ENCODE peak calls at places on chromosomes 11 and 22, in six cellular contexts. One of them, this sample, is unnamed.

GRCh38 chr22:17096095-17096494 is 11.3 kb downstream of the IL17RA start:
- DNase-seq in tibial nerve: no peak
- DNase-seq in body of pancreas: no peak
- DNase-seq in fibroblast of lung: no peak
- DNase-seq in BE2C: no peak
- DNase-seq in HAP-1: no peak
- DNase-seq in this sample: no peak

GRCh38 chr22:44489817-44490216 is 8.2 kb downstream of the RTL6 start:
- DNase-seq in tibial nerve: no peak
- DNase-seq in body of pancreas: no peak
- DNase-seq in fibroblast of lung: no peak
- DNase-seq in BE2C: no peak
- DNase-seq in HAP-1: no peak
- DNase-seq in this sample: no peak

GRCh38 chr11:58726594-58727414 is 4.9 kb downstream of the GLYAT start:
- DNase-seq in tibial nerve: no peak
- DNase-seq in body of pancreas: no peak
- DNase-seq in fibroblast of lung: no peak
- DNase-seq in BE2C: peak; percentile 7
- DNase-seq in HAP-1: no peak
- DNase-seq in this sample: no peak

GRCh38 chr22:50250555-50251471 is at the start of gene HDAC10:
- DNase-seq in tibial nerve: no peak
- DNase-seq in body of pancreas: peak; percentile 85
- DNase-seq in fibroblast of lung: peak; percentile 75
- DNase-seq in BE2C: peak; percentile 91
- DNase-seq in HAP-1: peak; percentile 80
- DNase-seq in this sample: no peak

GRCh38 chr11:20310596-20311394 is 52.7 kb upstream of the HTATIP2 start:
- DNase-seq in tibial nerve: no peak
- DNase-seq in body of pancreas: no peak
- DNase-seq in fibroblast of lung: no peak
- DNase-seq in BE2C: no peak
- DNase-seq in HAP-1: no peak
- DNase-seq in this sample: no peak

GRCh38 chr11:70680781-70681281 is 282.5 kb downstream of the CTTN start:
- DNase-seq in tibial nerve: no peak
- DNase-seq in body of pancreas: no peak
- DNase-seq in fibroblast of lung: no peak
- DNase-seq in BE2C: no peak
- DNase-seq in HAP-1: no peak
- DNase-seq in this sample: no peak

GRCh38 chr22:23187871-23188700 is 7.8 kb downstream of the BCR start:
- DNase-seq in tibial nerve: no peak
- DNase-seq in body of pancreas: no peak
- DNase-seq in fibroblast of lung: peak; percentile 59
- DNase-seq in BE2C: no peak
- DNase-seq in HAP-1: no peak
- DNase-seq in this sample: no peak

GRCh38 chr11:34643846-34644245 is 23.0 kb downstream of the EHF start:
- DNase-seq in tibial nerve: no peak
- DNase-seq in body of pancreas: no peak
- DNase-seq in fibroblast of lung: no peak
- DNase-seq in BE2C: no peak
- DNase-seq in HAP-1: no peak
- DNase-seq in this sample: no peak

GRCh38 chr22:29306175-29306829 is at the start of gene GAS2L1:
- DNase-seq in tibial nerve: peak; percentile 68
- DNase-seq in body of pancreas: peak; percentile 79
- DNase-seq in fibroblast of lung: peak; percentile 80
- DNase-seq in BE2C: peak; percentile 88
- DNase-seq in HAP-1: peak; percentile 72
- DNase-seq in this sample: no peak

GRCh38 chr11:102662607-102663006 is 37.5 kb upstream of the MMP20 start:
- DNase-seq in tibial nerve: no peak
- DNase-seq in body of pancreas: no peak
- DNase-seq in fibroblast of lung: no peak
- DNase-seq in BE2C: no peak
- DNase-seq in HAP-1: no peak
- DNase-seq in this sample: no peak

GRCh38 chr11:36237341-36237740 is 51.9 kb downstream of the COMMD9 start:
- DNase-seq in tibial nerve: no peak
- DNase-seq in body of pancreas: no peak
- DNase-seq in fibroblast of lung: no peak
- DNase-seq in BE2C: no peak
- DNase-seq in HAP-1: no peak
- DNase-seq in this sample: no peak

GRCh38 chr11:110921742-110922200 is 209.5 kb upstream of the ARHGAP20 start:
- DNase-seq in tibial nerve: no peak
- DNase-seq in body of pancreas: peak; percentile 54
- DNase-seq in fibroblast of lung: peak; percentile 73
- DNase-seq in BE2C: no peak
- DNase-seq in HAP-1: no peak
- DNase-seq in this sample: no peak

GRCh38 chr11:3091846-3092602 is 34.8 kb upstream of the CARS1 start:
- DNase-seq in tibial nerve: no peak
- DNase-seq in body of pancreas: peak; percentile 72
- DNase-seq in fibroblast of lung: peak; percentile 43
- DNase-seq in BE2C: peak; percentile 55
- DNase-seq in HAP-1: peak; percentile 65
- DNase-seq in this sample: no peak

GRCh38 chr11:108125126-108125525 is 3.8 kb downstream of the ACAT1 start:
- DNase-seq in tibial nerve: no peak
- DNase-seq in body of pancreas: no peak
- DNase-seq in fibroblast of lung: no peak
- DNase-seq in BE2C: peak; percentile 43
- DNase-seq in HAP-1: no peak
- DNase-seq in this sample: no peak

GRCh38 chr11:117586392-117586791 is 210.6 kb downstream of the DSCAML1 start:
- DNase-seq in tibial nerve: no peak
- DNase-seq in body of pancreas: no peak
- DNase-seq in fibroblast of lung: no peak
- DNase-seq in BE2C: no peak
- DNase-seq in HAP-1: no peak
- DNase-seq in this sample: no peak

GRCh38 chr11:134527382-134528243 is 115.6 kb upstream of the B3GAT1 start:
- DNase-seq in tibial nerve: no peak
- DNase-seq in body of pancreas: no peak
- DNase-seq in fibroblast of lung: no peak
- DNase-seq in BE2C: peak; percentile 6
- DNase-seq in HAP-1: no peak
- DNase-seq in this sample: no peak

GRCh38 chr11:46281374-46281831 is 3.9 kb downstream of the CREB3L1 start:
- DNase-seq in tibial nerve: no peak
- DNase-seq in body of pancreas: no peak
- DNase-seq in fibroblast of lung: peak; percentile 56
- DNase-seq in BE2C: no peak
- DNase-seq in HAP-1: no peak
- DNase-seq in this sample: no peak

GRCh38 chr22:35892192-35892591 is 136.4 kb downstream of the RBFOX2 start:
- DNase-seq in tibial nerve: no peak
- DNase-seq in body of pancreas: no peak
- DNase-seq in fibroblast of lung: peak; percentile 89
- DNase-seq in BE2C: no peak
- DNase-seq in HAP-1: no peak
- DNase-seq in this sample: no peak

GRCh38 chr11:19951558-19952083 is 208.7 kb downstream of the DBX1 start:
- DNase-seq in tibial nerve: no peak
- DNase-seq in body of pancreas: peak; percentile 31
- DNase-seq in fibroblast of lung: peak; percentile 54
- DNase-seq in BE2C: no peak
- DNase-seq in HAP-1: peak; percentile 50
- DNase-seq in this sample: no peak

GRCh38 chr11:102546923-102547471 is 16.4 kb upstream of the MMP7 start:
- DNase-seq in tibial nerve: no peak
- DNase-seq in body of pancreas: peak; percentile 35
- DNase-seq in fibroblast of lung: no peak
- DNase-seq in BE2C: no peak
- DNase-seq in HAP-1: no peak
- DNase-seq in this sample: no peak

GRCh38 chr11:38448284-38448683 is 1850.2 kb upstream of the RAG2 start:
- DNase-seq in tibial nerve: no peak
- DNase-seq in body of pancreas: peak; percentile 13
- DNase-seq in fibroblast of lung: no peak
- DNase-seq in BE2C: peak; percentile 60
- DNase-seq in HAP-1: no peak
- DNase-seq in this sample: no peak

GRCh38 chr11:102712140-102712539 is 6.6 kb upstream of the MMP27 start:
- DNase-seq in tibial nerve: no peak
- DNase-seq in body of pancreas: peak; percentile 19
- DNase-seq in fibroblast of lung: no peak
- DNase-seq in BE2C: no peak
- DNase-seq in HAP-1: no peak
- DNase-seq in this sample: no peak

GRCh38 chr22:43385770-43386641 is 25.8 kb upstream of the MPPED1 start:
- DNase-seq in tibial nerve: peak; percentile 47
- DNase-seq in body of pancreas: peak; percentile 73
- DNase-seq in fibroblast of lung: peak; percentile 51
- DNase-seq in BE2C: peak; percentile 86
- DNase-seq in HAP-1: peak; percentile 53
- DNase-seq in this sample: no peak

GRCh38 chr11:33690290-33691050 is 10.2 kb downstream of the C11orf91 start:
- DNase-seq in tibial nerve: peak; percentile 52
- DNase-seq in body of pancreas: peak; percentile 71
- DNase-seq in fibroblast of lung: peak; percentile 100
- DNase-seq in BE2C: no peak
- DNase-seq in HAP-1: no peak
- DNase-seq in this sample: no peak

GRCh38 chr11:44320289-44320973 is 10.5 kb upstream of the ALX4 start:
- DNase-seq in tibial nerve: no peak
- DNase-seq in body of pancreas: no peak
- DNase-seq in fibroblast of lung: no peak
- DNase-seq in BE2C: no peak
- DNase-seq in HAP-1: no peak
- DNase-seq in this sample: no peak

GRCh38 chr11:131883332-131883731 is 512.9 kb downstream of the NTM start:
- DNase-seq in tibial nerve: no peak
- DNase-seq in body of pancreas: no peak
- DNase-seq in fibroblast of lung: no peak
- DNase-seq in BE2C: no peak
- DNase-seq in HAP-1: no peak
- DNase-seq in this sample: no peak

GRCh38 chr22:39528080-39528661 is 4.4 kb downstream of the RPS19BP1 start:
- DNase-seq in tibial nerve: no peak
- DNase-seq in body of pancreas: no peak
- DNase-seq in fibroblast of lung: no peak
- DNase-seq in BE2C: peak; percentile 91
- DNase-seq in HAP-1: no peak
- DNase-seq in this sample: no peak

GRCh38 chr11:11155962-11156815 is 196.9 kb downstream of the CSNK2A3 start:
- DNase-seq in tibial nerve: no peak
- DNase-seq in body of pancreas: no peak
- DNase-seq in fibroblast of lung: no peak
- DNase-seq in BE2C: peak; percentile 25
- DNase-seq in HAP-1: peak; percentile 11
- DNase-seq in this sample: no peak

GRCh38 chr11:88489030-88489429 is 151.5 kb upstream of the CTSC start:
- DNase-seq in tibial nerve: no peak
- DNase-seq in body of pancreas: no peak
- DNase-seq in fibroblast of lung: peak; percentile 57
- DNase-seq in BE2C: no peak
- DNase-seq in HAP-1: no peak
- DNase-seq in this sample: no peak

GRCh38 chr22:30940655-30941362 is 27.8 kb downstream of the MORC2 start:
- DNase-seq in tibial nerve: no peak
- DNase-seq in body of pancreas: no peak
- DNase-seq in fibroblast of lung: no peak
- DNase-seq in BE2C: no peak
- DNase-seq in HAP-1: no peak
- DNase-seq in this sample: no peak
- H3K36me3 ChIP-seq in tibial nerve: peaks cover 12% of the 10 kb centered on the region
- H3K36me3 ChIP-seq in body of pancreas: peaks cover 66% of the 10 kb centered on the region
- H3K36me3 ChIP-seq in fibroblast of lung: peaks cover 34% of the 10 kb centered on the region
- H3K36me3 ChIP-seq in BE2C: peaks cover 97% of the 10 kb centered on the region
- H3K36me3 ChIP-seq in HAP-1: peaks cover 67% of the 10 kb centered on the region
- H3K36me3 ChIP-seq in this sample: peaks cover 32% of the 10 kb centered on the region

GRCh38 chr11:65479184-65480145 is 19.4 kb upstream of the MALAT1 start:
- DNase-seq in tibial nerve: no peak
- DNase-seq in body of pancreas: peak; percentile 86
- DNase-seq in fibroblast of lung: peak; percentile 89
- DNase-seq in BE2C: peak; percentile 60
- DNase-seq in HAP-1: no peak
- DNase-seq in this sample: no peak
- H3K27me3 ChIP-seq in tibial nerve: no peaks in the 10 kb centered on the region
- H3K27me3 ChIP-seq in body of pancreas: no peaks in the 10 kb centered on the region
- H3K27me3 ChIP-seq in fibroblast of lung: no peaks in the 10 kb centered on the region
- H3K27me3 ChIP-seq in BE2C: no peaks in the 10 kb centered on the region
- H3K27me3 ChIP-seq in HAP-1: no peaks in the 10 kb centered on the region
- H3K27me3 ChIP-seq in this sample: no peaks in the 10 kb centered on the region

GRCh38 chr11:69062873-69063665 is 14.3 kb downstream of the TPCN2 start:
- DNase-seq in tibial nerve: no peak
- DNase-seq in body of pancreas: no peak
- DNase-seq in fibroblast of lung: no peak
- DNase-seq in BE2C: no peak
- DNase-seq in HAP-1: no peak
- DNase-seq in this sample: no peak

GRCh38 chr11:69060806-69061712 is 12.3 kb downstream of the TPCN2 start:
- DNase-seq in tibial nerve: no peak
- DNase-seq in body of pancreas: no peak
- DNase-seq in fibroblast of lung: no peak
- DNase-seq in BE2C: no peak
- DNase-seq in HAP-1: no peak
- DNase-seq in this sample: no peak

GRCh38 chr11:69063671-69064260 is 15.0 kb downstream of the TPCN2 start:
- DNase-seq in tibial nerve: no peak
- DNase-seq in body of pancreas: no peak
- DNase-seq in fibroblast of lung: no peak
- DNase-seq in BE2C: no peak
- DNase-seq in HAP-1: no peak
- DNase-seq in this sample: no peak

GRCh38 chr11:69061713-69062053 is 13.0 kb downstream of the TPCN2 start:
- DNase-seq in tibial nerve: no peak
- DNase-seq in body of pancreas: no peak
- DNase-seq in fibroblast of lung: no peak
- DNase-seq in BE2C: no peak
- DNase-seq in HAP-1: no peak
- DNase-seq in this sample: no peak

GRCh38 chr11:69062169-69062855 is 13.6 kb downstream of the TPCN2 start:
- DNase-seq in tibial nerve: no peak
- DNase-seq in body of pancreas: no peak
- DNase-seq in fibroblast of lung: no peak
- DNase-seq in BE2C: no peak
- DNase-seq in HAP-1: no peak
- DNase-seq in this sample: no peak
- H3K36me3 ChIP-seq in tibial nerve: no peaks in the 10 kb centered on the region
- H3K36me3 ChIP-seq in body of pancreas: no peaks in the 10 kb centered on the region
- H3K36me3 ChIP-seq in fibroblast of lung: peaks cover 4% of the 10 kb centered on the region
- H3K36me3 ChIP-seq in BE2C: peaks cover 11% of the 10 kb centered on the region
- H3K36me3 ChIP-seq in HAP-1: no peaks in the 10 kb centered on the region
- H3K36me3 ChIP-seq in this sample: peaks cover 22% of the 10 kb centered on the region

DNA sequence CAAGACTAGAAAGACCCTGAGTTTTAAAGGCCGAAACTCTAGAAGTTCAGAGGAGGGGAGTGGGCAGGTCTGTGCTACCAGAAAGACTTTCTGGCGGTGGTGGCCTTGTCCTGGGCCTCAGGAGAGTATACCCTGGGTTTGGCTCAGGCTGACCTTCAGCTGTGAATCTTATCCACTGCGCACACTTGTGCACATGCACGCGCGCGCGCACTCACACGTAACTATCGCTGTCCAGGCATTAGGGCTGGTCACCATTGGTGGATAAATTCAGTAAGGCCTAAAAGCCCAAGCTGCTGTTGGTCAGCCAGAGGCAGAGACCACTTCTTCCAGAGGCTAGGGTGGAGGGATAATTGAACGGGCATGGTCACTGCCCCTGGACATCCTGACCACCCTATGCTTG is 25.1 kb downstream of the ARHGEF17 start:
- DNase-seq in tibial nerve: no peak
- DNase-seq in body of pancreas: no peak
- DNase-seq in fibroblast of lung: no peak
- DNase-seq in BE2C: no peak
- DNase-seq in HAP-1: no peak
- DNase-seq in this sample: no peak
- H3K27me3 ChIP-seq in tibial nerve: no peaks in the 10 kb centered on the region
- H3K27me3 ChIP-seq in body of pancreas: no peaks in the 10 kb centered on the region
- H3K27me3 ChIP-seq in fibroblast of lung: no peaks in the 10 kb centered on the region
- H3K27me3 ChIP-seq in BE2C: no peaks in the 10 kb centered on the region
- H3K27me3 ChIP-seq in HAP-1: no peaks in the 10 kb centered on the region
- H3K27me3 ChIP-seq in this sample: no peaks in the 10 kb centered on the region

This sample was measured in esophagus squamous epithelium.